ENCODE peak calls at places on chromosomes 7 and 10, in six cellular contexts. S is esophagus squamous epithelium, L is bronchial epithelial cell, O is suprapubic skin, M is choroid plexus epithelial cell, G is astrocyte of the cerebellum. B is an unnamed sample.

GRCh38 chr10:8242295-8242872 is 187.9 kb downstream of the GATA3 start:
- DNase-seq in G (no peak), O (no peak), S (no peak), M (no peak), L (no peak), B (no peak)

GRCh38 chr10:88895252-88895651 is 15.2 kb downstream of the STAMBPL1 start:
- DNase-seq in L (no peak), S (no peak), G (no peak), M (no peak), O (no peak), B (no peak)

GRCh38 chr7:34900891-34901493 is 136.3 kb downstream of the DPY19L1 start:
- DNase-seq in G (no peak), O (no peak), L (no peak), M (peak), S (no peak), B (peak)

GRCh38 chr7:70006411-70006920 is 408.2 kb downstream of the AUTS2 start:
- DNase-seq in S (no peak), G (no peak), O (no peak), L (no peak), M (no peak), B (no peak)

GRCh38 chr10:43752682-43753081 is 104.0 kb upstream of the ZNF32 start:
- DNase-seq in G (no peak), S (no peak), M (no peak), O (no peak), L (no peak), B (no peak)

GRCh38 chr7:115447495-115447894 is 525.6 kb downstream of the MDFIC start:
- DNase-seq in G (no peak), L (no peak), O (no peak), M (no peak), S (no peak), B (no peak)

GRCh38 chr7:75531359-75531821 is 39.3 kb downstream of the SPDYE5 start:
- DNase-seq in G (no peak), S (no peak), O (no peak), M (peak), L (peak), B (peak)

GRCh38 chr10:11224792-11225448 is 207.2 kb downstream of the CELF2 start:
- DNase-seq in S (no peak), L (no peak), M (no peak), G (no peak), O (no peak), B (no peak)

GRCh38 chr10:27072436-27073114 is 27.7 kb downstream of the ANKRD26 start:
- DNase-seq in M (peak), G (no peak), O (no peak), S (no peak), L (no peak), B (no peak)

GRCh38 chr7:7713730-7714129 is 4.7 kb downstream of the RPA3 start:
- DNase-seq in M (no peak), S (no peak), L (no peak), G (no peak), O (no peak), B (no peak)

GRCh38 chr10:78572565-78572964 is 496.2 kb upstream of the ZMIZ1 start:
- DNase-seq in G (no peak), S (no peak), L (no peak), M (no peak), O (peak), B (no peak)

GRCh38 chr7:30478349-30479228 is at the start of gene NOD1:
- DNase-seq in O (peak), M (peak), S (no peak), L (peak), G (no peak), B (peak)

GRCh38 chr7:124557587-124557986 is 208.0 kb downstream of the GPR37 start:
- DNase-seq in O (no peak), L (no peak), M (no peak), G (no peak), S (no peak), B (no peak)

GRCh38 chr10:95697429-95697828 is 3.7 kb upstream of the TCTN3 start:
- DNase-seq in M (no peak), O (no peak), L (no peak), S (no peak), G (no peak), B (no peak)

GRCh38 chr10:33453081-33453850 is 118.8 kb upstream of the NRP1 start:
- DNase-seq in M (no peak), S (no peak), O (no peak), G (peak), L (peak), B (peak)

GRCh38 chr10:74841265-74841973 is 15.0 kb downstream of the KAT6B start:
- DNase-seq in O (no peak), S (no peak), L (no peak), M (peak), G (peak), B (no peak)

GRCh38 chr10:11209810-11210141 is 192.1 kb downstream of the CELF2 start:
- DNase-seq in L (no peak), O (no peak), G (no peak), M (no peak), S (no peak), B (no peak)

GRCh38 chr10:60236869-60237524 is 152.7 kb downstream of the ANK3 start:
- DNase-seq in O (no peak), M (no peak), S (peak), L (peak), G (no peak), B (peak)

GRCh38 chr10:13686331-13686752 is 99.6 kb downstream of the PRPF18 start:
- DNase-seq in S (no peak), G (no peak), O (no peak), L (peak), M (no peak), B (peak)

GRCh38 chr7:38629621-38630020 is 1.6 kb downstream of the AMPH start:
- DNase-seq in L (no peak), M (no peak), S (no peak), G (peak), O (no peak), B (no peak)

GRCh38 chr10:34219860-34220518 is 595.1 kb downstream of the PARD3 start:
- DNase-seq in O (no peak), G (no peak), L (no peak), M (no peak), S (no peak), B (no peak)

GRCh38 chr7:107810626-107811025 is 7.6 kb upstream of the SLC26A3 start:
- DNase-seq in L (no peak), M (no peak), G (no peak), O (no peak), S (no peak), B (no peak)

GRCh38 chr10:82883588-82883987 is 1008.6 kb downstream of the NRG3 start:
- DNase-seq in O (no peak), G (no peak), L (no peak), S (no peak), M (no peak), B (no peak)

GRCh38 chr7:48154792-48155413 is 16.4 kb upstream of the ABCA13 start:
- DNase-seq in M (peak), L (peak), O (no peak), S (no peak), G (no peak), B (peak)

GRCh38 chr10:55183993-55184392 is 383.0 kb upstream of the PCDH15 start:
- DNase-seq in L (no peak), G (peak), O (no peak), M (peak), S (no peak), B (no peak)

GRCh38 chr7:140841316-140841715 is 83.4 kb downstream of the BRAF start:
- DNase-seq in G (no peak), L (no peak), M (peak), O (no peak), S (no peak), B (no peak)

GRCh38 chr7:98229991-98230745 is 18.9 kb downstream of the BHLHA15 start:
- DNase-seq in S (no peak), L (no peak), O (no peak), M (no peak), G (no peak), B (no peak)

GRCh38 chr7:75696263-75697037 is 42.3 kb downstream of the HIP1 start:
- DNase-seq in S (no peak), O (peak), M (no peak), L (no peak), G (no peak), B (no peak)

GRCh38 chr10:79239275-79239779 is 107.9 kb upstream of the PPIF start:
- DNase-seq in G (no peak), O (peak), M (peak), S (no peak), L (peak), B (peak)

GRCh38 chr10:6050801-6051445 is 11.2 kb downstream of the IL2RA start:
- DNase-seq in M (peak), G (no peak), O (no peak), L (peak), S (peak), B (no peak)

GRCh38 chr7:116120839-116121238 is 89.5 kb upstream of the TES start:
- DNase-seq in L (no peak), S (no peak), O (no peak), M (no peak), G (no peak), B (no peak)

GRCh38 chr7:91263359-91264082 is 712 bp upstream of the FZD1 start:
- DNase-seq in O (peak), M (no peak), L (no peak), G (no peak), S (no peak), B (no peak)

GRCh38 chr10:35854661-35855060 is 212.6 kb upstream of the FZD8 start:
- DNase-seq in S (no peak), M (no peak), L (no peak), G (no peak), O (no peak), B (no peak)

GRCh38 chr7:40147371-40148246 is 12.8 kb downstream of the SUGCT start:
- DNase-seq in G (no peak), O (no peak), L (no peak), M (peak), S (no peak), B (no peak)

GRCh38 chr7:70752794-70753241 is 379.1 kb upstream of the GALNT17 start:
- DNase-seq in S (no peak), M (peak), L (no peak), O (no peak), G (peak), B (no peak)

GRCh38 chr10:121313119-121313858 is 285.0 kb downstream of the FGFR2 start:
- DNase-seq in L (peak), G (no peak), S (no peak), O (no peak), M (no peak), B (peak)

GRCh38 chr7:22094413-22095304 is 149.0 kb upstream of the CDCA7L start:
- DNase-seq in L (no peak), S (no peak), O (no peak), M (no peak), G (no peak), B (no peak)

GRCh38 chr10:132742837-132743194 is 43.1 kb downstream of the NKX6-2 start:
- DNase-seq in S (no peak), M (peak), L (no peak), G (peak), O (no peak), B (no peak)
- H3K4me3 ChIP-seq in S (no peak), M (no peak), L (no peak), G (no peak), O (no peak), B (no peak)

GRCh38 chr7:131836733-131837132 is 280.3 kb upstream of the PODXL start:
- DNase-seq in L (no peak), S (no peak), O (no peak), M (no peak), G (no peak), B (no peak)
- TF ChIP-seq CTCF in L (no peak), S (no peak), O (no peak), M (no peak), G (no peak), B (no peak)

GRCh38 chr7:2616387-2616966 is 15.3 kb upstream of the TTYH3 start:
- DNase-seq in L (no peak), O (peak), M (no peak), S (no peak), G (no peak), B (no peak)

GRCh38 chr7:2614646-2615330 is 17.0 kb upstream of the TTYH3 start:
- DNase-seq in M (no peak), S (no peak), O (no peak), G (no peak), L (no peak), B (no peak)

GRCh38 chr7:2619120-2619519 is 12.7 kb upstream of the TTYH3 start:
- DNase-seq in L (no peak), G (no peak), O (no peak), S (no peak), M (peak), B (no peak)

GRCh38 chr7:2617710-2617975 is 14.1 kb upstream of the TTYH3 start:
- DNase-seq in M (peak), L (no peak), O (no peak), G (no peak), S (no peak), B (no peak)

DNA sequence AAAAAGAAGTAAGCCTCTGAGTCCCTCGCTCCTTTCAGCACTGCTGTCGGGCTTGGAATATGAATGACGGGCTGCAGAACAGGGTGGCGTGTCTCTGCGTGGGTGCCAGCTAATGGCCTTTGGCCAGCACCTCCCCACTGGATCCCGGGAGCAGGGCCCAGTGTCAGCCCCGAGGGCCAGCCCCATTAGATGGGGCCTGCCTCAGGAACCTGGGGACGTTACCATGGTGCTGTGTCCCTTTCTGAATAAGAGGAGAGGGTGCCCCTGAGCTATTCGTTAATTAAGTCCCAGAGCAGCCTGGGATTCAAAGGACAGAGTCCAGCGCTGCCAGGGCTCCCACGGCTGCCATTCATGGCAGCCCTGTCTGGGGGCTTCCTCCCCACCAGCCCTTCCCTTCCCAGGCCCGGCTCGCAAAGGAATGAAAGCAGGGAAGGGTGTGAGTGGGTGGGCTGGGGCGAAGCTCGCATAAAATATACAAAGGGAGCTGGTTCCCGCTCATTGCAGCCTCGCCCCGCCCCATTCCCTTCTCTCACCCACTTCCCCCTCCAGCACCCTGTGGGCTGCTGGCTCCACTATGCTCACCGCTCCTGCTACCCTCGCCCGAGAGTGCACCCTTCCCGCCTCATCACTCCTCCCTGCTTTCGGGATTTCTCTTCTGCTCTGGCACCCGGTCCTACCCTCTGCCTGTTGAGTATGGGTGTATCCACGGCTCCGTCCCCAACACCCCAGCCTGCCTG is 14.6 kb upstream of the TTYH3 start:
- DNase-seq in G (no peak), M (no peak), S (no peak), L (no peak), O (peak), B (no peak)
- H3K4me3 ChIP-seq in G (no peak), M (no peak), S (peak), L (no peak), O (no peak), B (no peak)

GRCh38 chr7:27111753-27112277 is 9.3 kb upstream of the HOXA2 start:
- DNase-seq in L (no peak), M (no peak), G (no peak), O (no peak), S (no peak), B (no peak)
- TF ChIP-seq CTCF in L (no peak), M (no peak), G (no peak), O (no peak), S (no peak), B (no peak)

GRCh38 chr7:1666251-1666778 is 3.8 kb upstream of the ELFN1 start:
- DNase-seq in O (peak), S (no peak), G (no peak), L (no peak), M (no peak), B (no peak)
- H3K4me3 ChIP-seq in O (peak), S (peak), G (peak), L (no peak), M (no peak), B (no peak)

DNA sequence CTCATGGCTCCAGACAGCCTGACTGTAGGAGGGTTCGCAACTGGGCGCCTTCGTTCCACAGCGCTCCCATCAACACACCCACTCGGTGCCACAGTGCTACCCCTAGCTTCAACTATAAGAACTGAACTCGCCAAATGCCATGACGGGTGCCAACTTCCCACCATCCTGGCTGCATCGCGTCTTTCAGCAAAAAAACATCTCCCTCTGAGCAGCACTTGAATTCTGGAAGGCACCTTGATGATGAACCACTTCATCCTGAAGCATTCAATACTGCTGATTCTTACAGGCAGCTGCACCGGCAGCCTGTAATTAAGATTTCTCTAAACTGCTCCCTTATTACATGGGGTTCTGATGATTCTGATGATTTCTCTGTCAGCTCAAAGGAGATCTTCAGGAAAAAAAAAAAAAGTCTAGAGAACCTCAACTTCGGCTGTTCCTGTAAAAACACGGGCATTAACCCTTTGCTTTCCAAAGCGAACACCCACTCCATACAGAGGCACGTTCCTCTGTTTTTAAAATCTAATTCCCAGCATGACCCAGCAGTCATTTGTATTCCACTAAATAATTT is 1.2 kb downstream of the CYTH3 start:
- DNase-seq in S (no peak), G (no peak), O (peak), M (peak), L (peak), B (peak)
- TF ChIP-seq CTCF in S (peak), G (peak), O (peak), M (peak), L (peak), B (peak)

DNA sequence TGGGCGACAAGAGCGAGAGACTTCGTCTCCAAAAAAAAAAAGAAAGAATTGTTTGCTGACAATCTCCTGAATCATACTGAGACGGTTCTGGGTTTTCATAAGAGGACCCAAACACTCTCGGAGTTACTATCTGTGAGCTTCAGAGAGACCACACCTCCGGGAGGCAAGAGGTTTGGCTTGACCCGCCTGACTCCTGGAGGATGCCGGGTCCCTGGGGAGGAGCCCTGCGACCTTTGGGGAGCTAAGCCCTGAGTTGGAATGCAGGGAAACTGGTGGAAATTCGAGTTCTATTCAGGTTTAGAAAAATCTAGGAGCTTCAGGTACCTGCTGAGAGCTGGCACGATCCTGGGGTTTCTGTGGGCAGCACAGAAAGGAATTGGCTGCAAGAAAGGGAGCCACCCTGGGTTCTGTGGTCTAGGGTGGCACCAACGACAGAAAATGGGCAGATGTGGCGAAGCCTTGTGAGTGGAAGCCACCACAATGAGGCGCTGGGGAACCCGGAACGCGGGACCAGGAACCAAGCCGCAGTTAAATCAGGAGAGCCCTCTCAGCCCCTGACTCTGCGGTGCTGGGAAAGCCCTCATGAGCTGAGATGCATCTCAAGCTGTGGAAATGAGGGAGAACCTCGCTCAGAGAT is 21.9 kb upstream of the GATAD1 start:
- DNase-seq in M (no peak), O (no peak), S (no peak), L (no peak), G (no peak), B (no peak)
- H3K4me3 ChIP-seq in M (no peak), O (no peak), S (no peak), L (no peak), G (no peak), B (no peak)

GRCh38 chr7:4742051-4742573 is 33.3 kb upstream of the AP5Z1 start:
- DNase-seq in O (no peak), G (no peak), M (no peak), L (no peak), S (no peak), B (no peak)

GRCh38 chr7:4737300-4737699 is 38.1 kb upstream of the AP5Z1 start:
- DNase-seq in M (no peak), L (no peak), O (no peak), G (no peak), S (no peak), B (no peak)

GRCh38 chr7:4740796-4741195 is 34.6 kb upstream of the AP5Z1 start:
- DNase-seq in M (no peak), O (no peak), S (no peak), G (no peak), L (no peak), B (no peak)

GRCh38 chr7:4738711-4739527 is 36.5 kb upstream of the AP5Z1 start:
- DNase-seq in S (no peak), M (peak), L (peak), G (peak), O (no peak), B (peak)

GRCh38 chr7:4739528-4739992 is 35.9 kb upstream of the AP5Z1 start:
- DNase-seq in O (no peak), G (no peak), L (peak), S (no peak), M (peak), B (peak)
- TF ChIP-seq CTCF in O (no peak), G (peak), L (peak), S (no peak), M (peak), B (peak)